ENCODE peak calls at places on chromosomes 16 and 17, in five cellular contexts. R, W, I, L and B are unnamed samples.

GRCh38 chr17:45114117-45114932 is 18.0 kb downstream of the PLCD3 start:
- DNase-seq in R (no peak), I (no peak), L (no peak), W (no peak), B (no peak)

GRCh38 chr17:11747441-11747840 is 149.2 kb downstream of the DNAH9 start:
- DNase-seq in W (no peak), R (no peak), L (no peak), I (no peak), B (no peak)

GRCh38 chr16:23823475-23824407 is 12.0 kb upstream of the PRKCB start:
- DNase-seq in R (peak; percentile 80), W (no peak), I (no peak), L (no peak), B (no peak)

GRCh38 chr17:68383443-68384321 is 73.6 kb downstream of the WIPI1 start:
- DNase-seq in L (peak; percentile 94), I (peak; percentile 18), R (peak; percentile 58), W (no peak), B (peak; percentile 89)

GRCh38 chr17:42889809-42890208 is 10.8 kb upstream of the G6PC1 start:
- DNase-seq in L (no peak), W (no peak), I (no peak), R (no peak), B (no peak)

GRCh38 chr17:39306509-39307212 is 80.9 kb upstream of the STAC2 start:
- DNase-seq in R (peak; percentile 11), W (no peak), I (no peak), L (peak; percentile 31), B (no peak)

GRCh38 chr16:88688013-88688778 is 1.9 kb upstream of the SNAI3 start:
- DNase-seq in R (peak; percentile 30), W (peak; percentile 79), L (no peak), I (no peak), B (no peak)

GRCh38 chr16:77696149-77696548 is 26.2 kb upstream of the NUDT7 start:
- DNase-seq in W (no peak), L (no peak), R (no peak), I (no peak), B (no peak)

GRCh38 chr17:50269477-50270429 is 4.5 kb upstream of the TMEM92 start:
- DNase-seq in R (peak; percentile 69), W (peak; percentile 62), L (peak; percentile 86), I (peak; percentile 89), B (peak; percentile 70)

GRCh38 chr16:14050297-14051027 is 20.7 kb upstream of the MRTFB start:
- DNase-seq in I (no peak), L (no peak), R (peak; percentile 96), W (no peak), B (no peak)

GRCh38 chr16:29959293-29959692 is 2.6 kb upstream of the TMEM219 start:
- DNase-seq in W (no peak), R (no peak), L (no peak), I (no peak), B (no peak)

GRCh38 chr17:50660042-50660886 is 25.6 kb downstream of the ABCC3 start:
- DNase-seq in L (peak; percentile 62), W (no peak), I (no peak), R (no peak), B (peak; percentile 70)

GRCh38 chr16:66927012-66927436 is 1.7 kb upstream of the RRAD start:
- DNase-seq in W (no peak), R (peak; percentile 99), I (no peak), L (peak; percentile 88), B (peak; percentile 93)

GRCh38 chr16:19503461-19504075 is 18.3 kb downstream of the GDE1 start:
- DNase-seq in W (no peak), R (no peak), I (no peak), L (no peak), B (no peak)

GRCh38 chr17:7711356-7711755 is 6.2 kb upstream of the DNAH2 start:
- DNase-seq in L (no peak), I (no peak), R (no peak), W (no peak), B (no peak)

GRCh38 chr17:6831662-6832263 is at the start of gene TEKT1:
- DNase-seq in W (peak; percentile 7), L (peak; percentile 82), I (peak; percentile 52), R (peak; percentile 77), B (peak; percentile 51)